ENCODE peak calls at places on chromosomes 7 and 10, in nine cellular contexts. Y is activated T-cell treated with anti-CD3 and anti-CD28 coated beads for 4 hours; B is HTR-8/SVneo; K is activated CD4-positive, alpha-beta T cell treated with anti-CD3 and anti-CD28 coated beads for 36 hours; M is ovary; E is lower leg skin; U is Peyer's patch; X is left lung; F is myocyte. N is an unnamed sample.

GRCh38 chr7:101232141-101232821 is 5.3 kb downstream of the CLDN15 start:
- DNase-seq in Y (no peak), B (no peak), K (no peak), M (no peak), E (peak; percentile 86), U (no peak), X (peak; percentile 71), F (no peak), N (no peak)

GRCh38 chr7:92874567-92874966 is 38.2 kb upstream of the CDK6 start:
- DNase-seq in Y (no peak), B (no peak), K (no peak), M (no peak), E (no peak), U (no peak), X (no peak), F (no peak), N (no peak)

GRCh38 chr7:27901028-27901760 is 161.2 kb downstream of the TAX1BP1 start:
- DNase-seq in Y (no peak), B (no peak), K (peak; percentile 49), M (no peak), E (no peak), U (peak; percentile 35), X (no peak), F (peak; percentile 69), N (no peak)

GRCh38 chr10:91137822-91138221 is 82.6 kb upstream of the PCGF5 start:
- DNase-seq in Y (no peak), B (no peak), K (no peak), M (no peak), E (no peak), U (no peak), X (no peak), F (no peak), N (no peak)

GRCh38 chr7:108613147-108613948 is 43.7 kb downstream of the DNAJB9 start:
- DNase-seq in Y (no peak), B (peak; percentile 10), K (no peak), M (no peak), E (no peak), U (no peak), X (no peak), F (peak; percentile 79), N (no peak)

GRCh38 chr10:102274062-102274461 is 28.7 kb downstream of the GBF1 start:
- DNase-seq in Y (no peak), B (no peak), K (no peak), M (no peak), E (no peak), U (no peak), X (no peak), F (peak; percentile 82), N (no peak)

GRCh38 chr10:63236113-63236935 is 103.2 kb downstream of the NRBF2 start:
- DNase-seq in Y (no peak), B (peak; percentile 69), K (peak; percentile 36), M (no peak), E (no peak), U (no peak), X (no peak), F (peak; percentile 74), N (peak; percentile 48)

GRCh38 chr7:45582136-45582742 is 8.1 kb downstream of the ADCY1 start:
- DNase-seq in Y (no peak), B (no peak), K (no peak), M (no peak), E (no peak), U (no peak), X (no peak), F (no peak), N (no peak)

GRCh38 chr10:68900427-68901105 is 549 bp upstream of the DDX50 start:
- DNase-seq in Y (no peak), B (peak; percentile 72), K (peak; percentile 82), M (peak; percentile 88), E (no peak), U (no peak), X (no peak), F (no peak), N (no peak)

GRCh38 chr10:116721048-116721897 is 21.1 kb downstream of the HSPA12A start:
- DNase-seq in Y (no peak), B (no peak), K (no peak), M (no peak), E (no peak), U (no peak), X (no peak), F (no peak), N (no peak)

GRCh38 chr7:122199171-122199570 is 55.1 kb upstream of the AASS start:
- DNase-seq in Y (no peak), B (no peak), K (no peak), M (no peak), E (no peak), U (no peak), X (no peak), F (no peak), N (no peak)

GRCh38 chr7:114924066-114924712 is 2.3 kb downstream of the MDFIC start:
- DNase-seq in Y (no peak), B (no peak), K (no peak), M (no peak), E (no peak), U (no peak), X (no peak), F (no peak), N (no peak)

GRCh38 chr7:158280467-158281154 is 307.0 kb downstream of the PTPRN2 start:
- DNase-seq in Y (no peak), B (no peak), K (no peak), M (peak; percentile 12), E (peak; percentile 63), U (no peak), X (no peak), F (no peak), N (no peak)

GRCh38 chr7:45638916-45639315 is 64.7 kb downstream of the ADCY1 start:
- DNase-seq in Y (no peak), B (no peak), K (no peak), M (no peak), E (no peak), U (no peak), X (no peak), F (no peak), N (no peak)

N was measured in uterus.